ENCODE peak calls at places on chromosome 4, in five cellular contexts. One of them, this sample, is unnamed.

GRCh38 chr4:23818097-23818648 is 71.7 kb downstream of the PPARGC1A start:
- DNase-seq in fibroblast of lung: peak; percentile 91
- DNase-seq in BE2C: no peak
- DNase-seq in cardiac muscle cell: no peak
- DNase-seq in endodermal cell: no peak
- DNase-seq in this sample: no peak

GRCh38 chr4:2250003-2250763 is 8.3 kb upstream of the HAUS3 start:
- DNase-seq in cardiac muscle cell: no peak
- DNase-seq in BE2C: peak; percentile 6
- DNase-seq in fibroblast of lung: no peak
- DNase-seq in endodermal cell: no peak
- DNase-seq in this sample: no peak

GRCh38 chr4:89294583-89295244 is 12.9 kb downstream of the GPRIN3 start:
- DNase-seq in cardiac muscle cell: no peak
- DNase-seq in endodermal cell: no peak
- DNase-seq in fibroblast of lung: no peak
- DNase-seq in BE2C: no peak
- DNase-seq in this sample: no peak

GRCh38 chr4:159010563-159011260 is 92.2 kb upstream of the RAPGEF2 start:
- DNase-seq in BE2C: no peak
- DNase-seq in fibroblast of lung: peak; percentile 91
- DNase-seq in cardiac muscle cell: peak; percentile 91
- DNase-seq in endodermal cell: no peak
- DNase-seq in this sample: no peak

GRCh38 chr4:7513731-7514130 is 79.0 kb upstream of the PSAPL1 start:
- DNase-seq in fibroblast of lung: peak; percentile 5
- DNase-seq in BE2C: no peak
- DNase-seq in endodermal cell: no peak
- DNase-seq in cardiac muscle cell: peak; percentile 15
- DNase-seq in this sample: peak; percentile 17

GRCh38 chr4:7867701-7868429 is 71.8 kb downstream of the AFAP1 start:
- DNase-seq in endodermal cell: no peak
- DNase-seq in fibroblast of lung: no peak
- DNase-seq in BE2C: no peak
- DNase-seq in cardiac muscle cell: peak; percentile 37
- DNase-seq in this sample: no peak

GRCh38 chr4:153115322-153116100 is 88.7 kb upstream of the TRIM2 start:
- DNase-seq in endodermal cell: no peak
- DNase-seq in cardiac muscle cell: peak; percentile 58
- DNase-seq in fibroblast of lung: peak; percentile 72
- DNase-seq in BE2C: no peak
- DNase-seq in this sample: peak; percentile 78

GRCh38 chr4:71209161-71209560 is 129.7 kb upstream of the SLC4A4 start:
- DNase-seq in endodermal cell: no peak
- DNase-seq in fibroblast of lung: peak; percentile 52
- DNase-seq in BE2C: no peak
- DNase-seq in cardiac muscle cell: peak; percentile 65
- DNase-seq in this sample: no peak

GRCh38 chr4:141425124-141425523 is 204.4 kb downstream of the ZNF330 start:
- DNase-seq in BE2C: no peak
- DNase-seq in cardiac muscle cell: peak; percentile 55
- DNase-seq in fibroblast of lung: peak; percentile 87
- DNase-seq in endodermal cell: no peak
- DNase-seq in this sample: no peak

GRCh38 chr4:98568896-98569663 is 89.3 kb downstream of the TSPAN5 start:
- DNase-seq in fibroblast of lung: no peak
- DNase-seq in endodermal cell: no peak
- DNase-seq in BE2C: no peak
- DNase-seq in cardiac muscle cell: peak; percentile 24
- DNase-seq in this sample: no peak

GRCh38 chr4:25144870-25145481 is 15.3 kb downstream of the SEPSECS start:
- DNase-seq in cardiac muscle cell: peak; percentile 52
- DNase-seq in BE2C: no peak
- DNase-seq in endodermal cell: no peak
- DNase-seq in fibroblast of lung: peak; percentile 44
- DNase-seq in this sample: no peak

GRCh38 chr4:169485791-169486742 is 126.3 kb downstream of the NEK1 start:
- DNase-seq in cardiac muscle cell: peak; percentile 73
- DNase-seq in fibroblast of lung: peak; percentile 79
- DNase-seq in endodermal cell: peak; percentile 74
- DNase-seq in BE2C: peak; percentile 34
- DNase-seq in this sample: peak; percentile 27

GRCh38 chr4:121799208-121799823 is 1.8 kb upstream of the EXOSC9 start:
- DNase-seq in cardiac muscle cell: no peak
- DNase-seq in endodermal cell: no peak
- DNase-seq in fibroblast of lung: no peak
- DNase-seq in BE2C: no peak
- DNase-seq in this sample: no peak

GRCh38 chr4:54855221-54855854 is 197.6 kb downstream of the KIT start:
- DNase-seq in endodermal cell: no peak
- DNase-seq in fibroblast of lung: no peak
- DNase-seq in BE2C: no peak
- DNase-seq in cardiac muscle cell: no peak
- DNase-seq in this sample: no peak

GRCh38 chr4:869776-870175 is 43.8 kb upstream of the CPLX1 start:
- DNase-seq in cardiac muscle cell: no peak
- DNase-seq in BE2C: no peak
- DNase-seq in endodermal cell: no peak
- DNase-seq in fibroblast of lung: no peak
- DNase-seq in this sample: no peak

GRCh38 chr4:89681219-89681618 is 155.7 kb downstream of the SNCA start:
- DNase-seq in endodermal cell: peak; percentile 92
- DNase-seq in BE2C: no peak
- DNase-seq in fibroblast of lung: no peak
- DNase-seq in cardiac muscle cell: no peak
- DNase-seq in this sample: no peak

GRCh38 chr4:55347610-55348228 is 1.7 kb downstream of the SRD5A3 start:
- DNase-seq in cardiac muscle cell: no peak
- DNase-seq in endodermal cell: no peak
- DNase-seq in fibroblast of lung: no peak
- DNase-seq in BE2C: no peak
- DNase-seq in this sample: no peak

GRCh38 chr4:177356921-177357320 is 47.2 kb downstream of the NEIL3 start:
- DNase-seq in endodermal cell: no peak
- DNase-seq in BE2C: no peak
- DNase-seq in cardiac muscle cell: no peak
- DNase-seq in fibroblast of lung: no peak
- DNase-seq in this sample: no peak

GRCh38 chr4:66108898-66109297 is 438.6 kb upstream of the EPHA5 start:
- DNase-seq in cardiac muscle cell: no peak
- DNase-seq in endodermal cell: no peak
- DNase-seq in fibroblast of lung: no peak
- DNase-seq in BE2C: no peak
- DNase-seq in this sample: no peak

GRCh38 chr4:60962286-60962685 is 237.8 kb upstream of the ADGRL3 start:
- DNase-seq in cardiac muscle cell: no peak
- DNase-seq in BE2C: no peak
- DNase-seq in fibroblast of lung: peak; percentile 9
- DNase-seq in endodermal cell: peak; percentile 59
- DNase-seq in this sample: no peak

GRCh38 chr4:183636488-183636887 is 22.5 kb downstream of the RWDD4 start:
- DNase-seq in BE2C: no peak
- DNase-seq in fibroblast of lung: no peak
- DNase-seq in cardiac muscle cell: no peak
- DNase-seq in endodermal cell: peak; percentile 51
- DNase-seq in this sample: no peak

GRCh38 chr4:97646997-97647396 is 496.3 kb downstream of the STPG2 start:
- DNase-seq in BE2C: peak; percentile 84
- DNase-seq in endodermal cell: no peak
- DNase-seq in fibroblast of lung: peak; percentile 5
- DNase-seq in cardiac muscle cell: peak; percentile 46
- DNase-seq in this sample: no peak

GRCh38 chr4:6267573-6267972 is 2.1 kb upstream of the WFS1 start:
- DNase-seq in fibroblast of lung: no peak
- DNase-seq in BE2C: no peak
- DNase-seq in cardiac muscle cell: no peak
- DNase-seq in endodermal cell: no peak
- DNase-seq in this sample: no peak

GRCh38 chr4:94486372-94486801 is 34.6 kb downstream of the PDLIM5 start:
- DNase-seq in cardiac muscle cell: peak; percentile 55
- DNase-seq in fibroblast of lung: no peak
- DNase-seq in BE2C: no peak
- DNase-seq in endodermal cell: no peak
- DNase-seq in this sample: no peak

GRCh38 chr4:185945238-185945637 is 123.7 kb upstream of the TLR3 start:
- DNase-seq in BE2C: no peak
- DNase-seq in endodermal cell: no peak
- DNase-seq in fibroblast of lung: peak; percentile 20
- DNase-seq in cardiac muscle cell: no peak
- DNase-seq in this sample: no peak

GRCh38 chr4:88439161-88439760 is 17.7 kb upstream of the HERC5 start:
- DNase-seq in cardiac muscle cell: no peak
- DNase-seq in endodermal cell: no peak
- DNase-seq in fibroblast of lung: no peak
- DNase-seq in BE2C: no peak
- DNase-seq in this sample: no peak

GRCh38 chr4:158147151-158147550 is 25.7 kb downstream of the GASK1B start:
- DNase-seq in cardiac muscle cell: no peak
- DNase-seq in BE2C: no peak
- DNase-seq in endodermal cell: no peak
- DNase-seq in fibroblast of lung: no peak
- DNase-seq in this sample: no peak

GRCh38 chr4:165331823-165332222 is 4.4 kb downstream of the MSMO1 start:
- DNase-seq in fibroblast of lung: no peak
- DNase-seq in cardiac muscle cell: no peak
- DNase-seq in BE2C: no peak
- DNase-seq in endodermal cell: peak; percentile 54
- DNase-seq in this sample: no peak

GRCh38 chr4:165331316-165331715 is 3.8 kb downstream of the MSMO1 start:
- DNase-seq in endodermal cell: no peak
- DNase-seq in cardiac muscle cell: no peak
- DNase-seq in BE2C: no peak
- DNase-seq in fibroblast of lung: no peak
- DNase-seq in this sample: no peak

GRCh38 chr4:165330666-165331065 is 3.2 kb downstream of the MSMO1 start:
- DNase-seq in cardiac muscle cell: no peak
- DNase-seq in endodermal cell: peak; percentile 49
- DNase-seq in BE2C: no peak
- DNase-seq in fibroblast of lung: no peak
- DNase-seq in this sample: no peak

GRCh38 chr4:165330071-165330470 is 2.6 kb downstream of the MSMO1 start:
- DNase-seq in BE2C: no peak
- DNase-seq in fibroblast of lung: no peak
- DNase-seq in endodermal cell: no peak
- DNase-seq in cardiac muscle cell: no peak
- DNase-seq in this sample: no peak

DNA sequence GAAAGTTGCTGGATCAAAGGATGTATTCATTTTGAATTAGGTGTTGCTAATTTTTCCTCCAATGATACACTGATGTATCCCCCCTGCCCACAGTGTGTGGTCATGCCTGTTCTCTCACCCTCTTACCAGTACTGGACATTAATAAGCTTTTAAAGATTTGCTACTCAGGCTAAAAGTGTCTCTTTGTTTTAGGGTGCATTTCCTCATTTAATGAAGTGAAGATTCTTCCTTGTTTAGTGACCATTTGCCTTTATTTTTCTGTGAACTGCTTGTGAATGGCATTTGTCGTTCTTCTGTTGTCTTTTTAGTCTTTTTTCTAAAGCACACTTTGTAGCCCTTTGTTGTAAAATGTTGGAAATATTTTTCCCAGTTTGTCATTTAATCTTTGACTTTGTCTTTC is 5.0 kb downstream of the MSMO1 start:
- DNase-seq in BE2C: no peak
- DNase-seq in endodermal cell: no peak
- DNase-seq in fibroblast of lung: no peak
- DNase-seq in cardiac muscle cell: no peak
- DNase-seq in this sample: no peak
- H3K4me3 ChIP-seq in BE2C: no peak overlapping the region
- H3K4me3 ChIP-seq in endodermal cell: peak overlapping the region; percentile 95
- H3K4me3 ChIP-seq in fibroblast of lung: peak overlapping the region; percentile 86
- H3K4me3 ChIP-seq in cardiac muscle cell: peak overlapping the region; percentile 62
- H3K4me3 ChIP-seq in this sample: peak overlapping the region; percentile 65

GRCh38 chr4:4666187-4666586 is 124.3 kb upstream of the STX18 start:
- DNase-seq in fibroblast of lung: no peak
- DNase-seq in endodermal cell: no peak
- DNase-seq in cardiac muscle cell: no peak
- DNase-seq in BE2C: no peak
- DNase-seq in this sample: no peak

GRCh38 chr4:4667643-4668081 is 125.8 kb upstream of the STX18 start:
- DNase-seq in BE2C: no peak
- DNase-seq in fibroblast of lung: no peak
- DNase-seq in endodermal cell: peak; percentile 89
- DNase-seq in cardiac muscle cell: peak; percentile 27
- DNase-seq in this sample: no peak

GRCh38 chr4:4668355-4669210 is 126.7 kb upstream of the STX18 start:
- DNase-seq in fibroblast of lung: no peak
- DNase-seq in cardiac muscle cell: no peak
- DNase-seq in endodermal cell: no peak
- DNase-seq in BE2C: no peak
- DNase-seq in this sample: no peak

GRCh38 chr4:4664234-4664633 is 122.4 kb upstream of the STX18 start:
- DNase-seq in BE2C: no peak
- DNase-seq in endodermal cell: no peak
- DNase-seq in fibroblast of lung: no peak
- DNase-seq in cardiac muscle cell: no peak
- DNase-seq in this sample: no peak

GRCh38 chr4:4666693-4667642 is 125.1 kb upstream of the STX18 start:
- DNase-seq in fibroblast of lung: peak; percentile 29
- DNase-seq in endodermal cell: peak; percentile 89
- DNase-seq in cardiac muscle cell: peak; percentile 74
- DNase-seq in BE2C: no peak
- DNase-seq in this sample: no peak
- TF ChIP-seq CTCF in fibroblast of lung: peak; percentile 6
- TF ChIP-seq CTCF in endodermal cell: peak; percentile 46
- TF ChIP-seq CTCF in cardiac muscle cell: no peak
- TF ChIP-seq CTCF in BE2C: no peak
- TF ChIP-seq CTCF in this sample: no peak

GRCh38 chr4:72715299-72715698 is 146.3 kb upstream of the ADAMTS3 start:
- DNase-seq in cardiac muscle cell: no peak
- DNase-seq in fibroblast of lung: no peak
- DNase-seq in endodermal cell: no peak
- DNase-seq in BE2C: no peak
- DNase-seq in this sample: no peak
- H3K4me3 ChIP-seq in cardiac muscle cell: no peak overlapping the region
- H3K4me3 ChIP-seq in fibroblast of lung: no peak overlapping the region
- H3K4me3 ChIP-seq in endodermal cell: no peak overlapping the region
- H3K4me3 ChIP-seq in BE2C: no peak overlapping the region
- H3K4me3 ChIP-seq in this sample: no peak overlapping the region

GRCh38 chr4:127479031-127479622 is 153.6 kb upstream of the INTU start:
- DNase-seq in endodermal cell: no peak
- DNase-seq in BE2C: peak; percentile 11
- DNase-seq in cardiac muscle cell: peak; percentile 57
- DNase-seq in fibroblast of lung: peak; percentile 71
- DNase-seq in this sample: peak; percentile 20
- TF ChIP-seq CTCF in endodermal cell: peak; percentile 83
- TF ChIP-seq CTCF in BE2C: peak; percentile 70
- TF ChIP-seq CTCF in cardiac muscle cell: peak; percentile 43
- TF ChIP-seq CTCF in fibroblast of lung: peak; percentile 55
- TF ChIP-seq CTCF in this sample: peak; percentile 47